ENCODE peak calls at places on chromosomes 11 and 22, in ten cellular contexts. Z is T-helper 1 cell; F is dorsolateral prefrontal cortex; M is stimulated activated CD4-positive, alpha-beta T cell treated with anti-CD3 and anti-CD28 coated beads, Interleukin-1b, Interleukin-23, amount 100 ng/mL, for 1 hour; T is mucosa of descending colon; K is endothelial cell; Y is HFFc6; A is Peyer's patch; J is NCI-H774; H is foreskin fibroblast. P is an unnamed sample.

GRCh38 chr11:27349919-27350318 is 13.1 kb downstream of the CCDC34 start:
- DNase-seq in Z (no peak), F (no peak), M (no peak), T (no peak), K (no peak), Y (no peak), A (no peak), J (no peak), H (no peak), P (no peak)

GRCh38 chr11:95556342-95557151 is 233.0 kb downstream of the FAM76B start:
- DNase-seq in Z (no peak), F (no peak), M (no peak), T (no peak), K (no peak), Y (no peak), A (no peak), J (no peak), H (peak), P (no peak)

GRCh38 chr11:62542750-62543567 is 3.6 kb downstream of the AHNAK start:
- DNase-seq in Z (peak), F (no peak), M (peak), T (peak), K (peak), Y (peak), A (peak), J (peak), H (peak), P (peak)

GRCh38 chr11:10920205-10920604 is 62.4 kb upstream of the ZBED5 start:
- DNase-seq in Z (no peak), F (no peak), M (no peak), T (no peak), K (no peak), Y (peak), A (no peak), J (no peak), H (no peak), P (no peak)

GRCh38 chr11:12889243-12889642 is 119.9 kb upstream of the RASSF10 start:
- DNase-seq in Z (no peak), F (no peak), M (no peak), T (no peak), K (no peak), Y (peak), A (no peak), J (no peak), H (peak), P (peak)

GRCh38 chr11:117071344-117071787 is 26.9 kb downstream of the SIK3 start:
- DNase-seq in Z (no peak), F (no peak), M (no peak), T (no peak), K (no peak), Y (no peak), A (no peak), J (peak), H (no peak), P (no peak)

GRCh38 chr11:19455731-19456130 is 215.0 kb upstream of the E2F8 start:
- DNase-seq in Z (no peak), F (no peak), M (no peak), T (no peak), K (no peak), Y (no peak), A (no peak), J (no peak), H (peak), P (no peak)

GRCh38 chr11:111460752-111461305 is 51.4 kb downstream of the BTG4 start:
- DNase-seq in Z (no peak), F (no peak), M (no peak), T (no peak), K (no peak), Y (no peak), A (no peak), J (no peak), H (no peak), P (no peak)

GRCh38 chr22:27129266-27129665 is 471.9 kb downstream of the MIAT start:
- DNase-seq in Z (no peak), F (no peak), M (no peak), T (no peak), K (no peak), Y (peak), A (no peak), J (no peak), H (peak), P (no peak)

GRCh38 chr11:7555067-7555699 is 41.4 kb downstream of the PPFIBP2 start:
- DNase-seq in Z (no peak), F (peak), M (no peak), T (peak), K (no peak), Y (peak), A (peak), J (peak), H (no peak), P (no peak)

GRCh38 chr11:62566247-62566646 is 7.4 kb downstream of the EEF1G start:
- DNase-seq in Z (no peak), F (no peak), M (no peak), T (peak), K (no peak), Y (no peak), A (peak), J (no peak), H (no peak), P (no peak)

GRCh38 chr11:70203749-70204465 is 811 bp downstream of the FADD start:
- DNase-seq in Z (peak), F (no peak), M (peak), T (peak), K (peak), Y (peak), A (peak), J (peak), H (peak), P (peak)

GRCh38 chr11:79006854-79007253 is 432.2 kb upstream of the NARS2 start:
- DNase-seq in Z (no peak), F (no peak), M (no peak), T (no peak), K (no peak), Y (no peak), A (no peak), J (no peak), H (no peak), P (no peak)

GRCh38 chr11:61362542-61362875 is 335 bp downstream of the TMEM138 start:
- DNase-seq in Z (peak), F (no peak), M (no peak), T (no peak), K (peak), Y (peak), A (no peak), J (no peak), H (no peak), P (no peak)

GRCh38 chr22:24230911-24231656 is 13.8 kb downstream of the GGT5 start:
- DNase-seq in Z (peak), F (no peak), M (peak), T (no peak), K (peak), Y (no peak), A (peak), J (no peak), H (no peak), P (no peak)

GRCh38 chr11:38330578-38330977 is 1732.5 kb upstream of the RAG2 start:
- DNase-seq in Z (no peak), F (no peak), M (no peak), T (no peak), K (no peak), Y (no peak), A (no peak), J (no peak), H (no peak), P (no peak)

GRCh38 chr22:31490496-31490925 is 869 bp upstream of the EIF4ENIF1 start:
- DNase-seq in Z (peak), F (peak), M (no peak), T (peak), K (peak), Y (peak), A (peak), J (no peak), H (peak), P (peak)

GRCh38 chr11:35030716-35031213 is 108.2 kb upstream of the CD44 start:
- DNase-seq in Z (no peak), F (no peak), M (no peak), T (peak), K (no peak), Y (peak), A (no peak), J (no peak), H (peak), P (peak)